ENCODE peak calls at places on chromosomes 11 and 22, in eight cellular contexts. V is lower leg skin, H is dorsolateral prefrontal cortex, L is right lobe of liver, B is adrenal gland, W is H7, E is SJSA1, Y is GM06990. S is an unnamed sample.

GRCh38 chr11:35539781-35540281 is 14.4 kb upstream of the PAMR1 start:
- DNase-seq in V (peak), H (no peak), L (no peak), B (peak), W (no peak), E (peak), Y (no peak), S (no peak)

GRCh38 chr11:69518081-69518950 is 36.9 kb downstream of the LINC01488 start:
- DNase-seq in V (no peak), H (no peak), L (no peak), B (no peak), W (no peak), E (no peak), Y (no peak), S (no peak)

GRCh38 chr11:1988667-1989317 is 8.8 kb downstream of the H19 start:
- DNase-seq in V (peak), H (no peak), L (peak), B (peak), W (no peak), E (no peak), Y (no peak), S (peak)

GRCh38 chr22:50053861-50054260 is 4.2 kb downstream of the TTLL8 start:
- DNase-seq in V (no peak), H (no peak), L (no peak), B (no peak), W (no peak), E (no peak), Y (no peak), S (no peak)

GRCh38 chr11:14386895-14387480 is 28.0 kb upstream of the RRAS2 start:
- DNase-seq in V (no peak), H (peak), L (no peak), B (peak), W (peak), E (peak), Y (no peak), S (no peak)

GRCh38 chr11:65646921-65647701 is 9.2 kb downstream of the SIPA1 start:
- DNase-seq in V (no peak), H (peak), L (peak), B (peak), W (peak), E (no peak), Y (peak), S (peak)

GRCh38 chr11:123122852-123123251 is 60.9 kb upstream of the HSPA8 start:
- DNase-seq in V (no peak), H (no peak), L (no peak), B (no peak), W (no peak), E (peak), Y (no peak), S (no peak)

GRCh38 chr11:42498971-42499370 is 812.8 kb upstream of the API5 start:
- DNase-seq in V (no peak), H (no peak), L (no peak), B (no peak), W (no peak), E (no peak), Y (no peak), S (no peak)

GRCh38 chr11:119641991-119642745 is 86.8 kb downstream of the NECTIN1 start:
- DNase-seq in V (no peak), H (no peak), L (no peak), B (no peak), W (peak), E (no peak), Y (no peak), S (no peak)

GRCh38 chr11:69352715-69353325 is 58.9 kb downstream of the MYEOV start:
- DNase-seq in V (peak), H (no peak), L (peak), B (peak), W (no peak), E (peak), Y (no peak), S (peak)

DNA sequence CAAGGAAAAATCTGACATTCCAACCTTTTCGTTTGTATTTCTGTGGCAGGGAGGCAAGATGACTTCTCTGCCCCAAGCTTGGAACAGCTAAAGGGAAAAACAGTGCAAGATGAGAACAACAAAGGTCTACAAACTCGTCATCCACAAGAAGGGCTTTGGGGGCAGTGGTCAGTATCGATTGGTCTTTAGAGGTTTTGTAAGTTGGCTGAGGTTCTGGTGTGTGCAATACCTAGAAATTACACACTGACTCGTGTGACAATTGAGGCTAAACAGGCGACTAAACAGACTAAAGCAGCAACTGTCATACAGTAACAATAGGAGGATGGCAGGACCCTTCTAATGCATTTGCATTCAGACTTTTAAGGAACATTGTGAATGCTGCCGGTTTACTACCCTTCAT is 994 bp downstream of the DEPDC5 start:
- DNase-seq in V (no peak), H (no peak), L (peak), B (no peak), W (no peak), E (no peak), Y (no peak), S (no peak)
- H3K4me3 ChIP-seq in V (no peak), H (peak), L (peak), B (peak), W (no peak), E (peak), Y (peak), S (peak)

DNA sequence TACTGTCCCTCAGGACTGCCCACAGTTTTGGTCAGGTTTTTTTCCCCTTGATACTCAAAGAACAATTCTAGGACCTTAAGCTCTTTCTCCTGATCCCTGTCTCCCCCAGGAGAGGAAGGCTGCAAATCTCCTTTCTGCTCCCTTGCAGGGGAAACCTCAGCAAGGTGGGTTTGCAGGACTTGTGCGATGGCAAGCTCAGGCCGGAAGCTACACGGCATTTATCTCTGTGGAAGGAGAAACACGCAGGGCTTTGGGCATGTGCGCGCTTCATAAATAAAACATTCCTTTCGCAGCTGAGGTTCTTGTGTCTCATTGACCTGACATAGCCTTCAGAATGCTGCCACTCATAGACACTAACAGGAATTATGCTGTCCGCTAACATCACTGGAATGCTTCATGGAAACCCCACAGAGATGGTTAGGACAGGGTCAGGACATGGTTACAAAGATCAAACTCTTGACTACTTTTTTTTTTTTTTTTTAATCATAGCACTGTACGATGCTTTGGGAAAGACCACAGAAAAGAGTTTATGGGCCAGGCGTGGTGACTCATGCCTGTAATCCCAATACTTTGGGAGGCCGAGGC is 42.6 kb downstream of the SLN start:
- DNase-seq in V (no peak), H (no peak), L (no peak), B (no peak), W (no peak), E (no peak), Y (no peak), S (no peak)
- H3K4me3 ChIP-seq in V (no peak), H (no peak), L (no peak), B (no peak), W (no peak), E (no peak), Y (no peak), S (no peak)

DNA sequence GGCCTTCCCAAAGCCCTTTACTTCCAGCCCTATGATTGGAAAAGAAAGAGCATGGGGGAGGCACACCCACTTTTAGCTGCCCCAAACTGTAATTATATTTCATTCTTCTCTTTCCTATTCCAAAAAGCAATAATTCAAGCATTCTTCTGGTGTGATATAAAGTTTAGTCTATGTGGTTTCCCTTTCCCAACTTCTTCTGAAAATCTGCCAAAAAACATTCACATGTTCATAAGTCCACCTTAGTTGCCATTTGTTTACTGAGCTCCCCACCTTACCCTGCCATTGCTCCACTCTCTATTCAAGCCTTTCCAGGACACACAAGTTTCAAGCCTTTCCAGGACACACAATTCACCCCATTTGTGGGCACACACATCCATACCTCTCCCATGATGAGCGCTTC is 111.6 kb upstream of the BMAL1 start:
- DNase-seq in V (no peak), H (no peak), L (no peak), B (no peak), W (no peak), E (no peak), Y (no peak), S (no peak)
- H3K4me3 ChIP-seq in V (no peak), H (no peak), L (no peak), B (no peak), W (no peak), E (no peak), Y (no peak), S (no peak)

GRCh38 chr22:26566994-26567393 is 22.9 kb downstream of the TPST2 start:
- DNase-seq in V (no peak), H (no peak), L (no peak), B (no peak), W (no peak), E (no peak), Y (no peak), S (no peak)
- H3K4me3 ChIP-seq in V (no peak), H (no peak), L (no peak), B (no peak), W (no peak), E (no peak), Y (no peak), S (no peak)

GRCh38 chr11:132123854-132124835 is 753.7 kb downstream of the NTM start:
- DNase-seq in V (no peak), H (no peak), L (no peak), B (no peak), W (peak), E (no peak), Y (peak), S (no peak)
- H3K4me3 ChIP-seq in V (no peak), H (no peak), L (no peak), B (no peak), W (no peak), E (no peak), Y (no peak), S (no peak)

DNA sequence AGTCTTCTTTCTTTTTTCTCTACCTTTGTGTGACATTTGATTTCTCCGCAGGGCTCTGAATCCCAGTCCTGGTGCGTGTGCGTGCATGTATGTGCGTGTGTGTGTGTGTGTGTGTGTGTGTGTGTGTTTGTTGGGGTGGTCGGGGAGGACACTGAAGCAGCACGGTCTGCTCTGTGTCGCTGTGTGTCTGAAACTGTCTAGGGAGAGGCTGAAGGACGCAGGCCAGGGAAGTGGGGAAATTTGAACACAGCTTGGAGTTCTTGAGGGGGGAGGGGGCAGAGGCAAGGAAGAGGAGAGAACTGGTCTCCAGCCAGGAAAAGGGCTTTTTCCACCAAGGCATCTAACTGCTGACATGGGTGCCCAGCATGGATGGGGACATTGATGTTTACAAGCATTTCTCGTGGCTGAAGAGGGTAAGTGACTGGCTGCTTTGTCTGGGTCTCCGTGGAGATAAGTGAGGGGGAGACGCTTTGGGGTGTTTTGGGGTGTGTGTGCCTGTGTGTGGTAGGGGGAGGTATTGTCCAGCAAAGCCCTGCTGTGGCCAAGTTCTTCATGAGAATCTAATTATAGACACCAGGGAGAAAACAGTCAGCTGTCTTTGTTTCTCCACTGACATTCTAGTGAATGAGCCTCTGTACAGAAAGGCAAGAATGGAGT is 63.6 kb downstream of the PPFIBP2 start:
- DNase-seq in V (peak), H (peak), L (no peak), B (no peak), W (no peak), E (peak), Y (no peak), S (no peak)
- H3K4me3 ChIP-seq in V (no peak), H (peak), L (peak), B (no peak), W (no peak), E (peak), Y (no peak), S (peak)

GRCh38 chr11:64241175-64241429 is 207 bp downstream of the FKBP2 start:
- DNase-seq in V (peak), H (no peak), L (no peak), B (no peak), W (no peak), E (no peak), Y (no peak), S (no peak)

GRCh38 chr11:64241430-64242153 is 697 bp downstream of the FKBP2 start:
- DNase-seq in V (no peak), H (peak), L (peak), B (peak), W (peak), E (peak), Y (peak), S (peak)

GRCh38 chr11:64244966-64245365 is 1.8 kb downstream of the PPP1R14B start:
- DNase-seq in V (no peak), H (no peak), L (no peak), B (no peak), W (no peak), E (no peak), Y (no peak), S (no peak)

GRCh38 chr11:64244107-64244506 is 2.6 kb downstream of the PPP1R14B start:
- DNase-seq in V (no peak), H (no peak), L (no peak), B (no peak), W (no peak), E (no peak), Y (no peak), S (no peak)

GRCh38 chr11:64242920-64243854 is 2.3 kb downstream of the FKBP2 start:
- DNase-seq in V (no peak), H (no peak), L (no peak), B (no peak), W (no peak), E (no peak), Y (no peak), S (no peak)
- H3K4me3 ChIP-seq in V (no peak), H (no peak), L (no peak), B (no peak), W (no peak), E (no peak), Y (no peak), S (peak)